ENCODE peak calls at places on chromosomes 16 and 17, in four cellular contexts. P is T-helper 1 cell, U is glutamatergic neuron, A is midbrain. Q is an unnamed sample.

GRCh38 chr17:1731194-1731506 is 6.6 kb downstream of the WDR81 start:
- DNase-seq in P (no peak), U (no peak), A (no peak), Q (no peak)

GRCh38 chr16:61595605-61596004 is 440.6 kb downstream of the CDH8 start:
- DNase-seq in P (no peak), U (no peak), A (no peak), Q (no peak)

GRCh38 chr17:47161988-47162622 is 27.0 kb downstream of the CDC27 start:
- DNase-seq in P (no peak), U (no peak), A (no peak), Q (no peak)

GRCh38 chr16:57256601-57257395 is 11.7 kb downstream of the ARL2BP start:
- DNase-seq in P (no peak), U (no peak), A (no peak), Q (no peak)

GRCh38 chr17:7982666-7983065 is 19.7 kb upstream of the GUCY2D start:
- DNase-seq in P (no peak), U (no peak), A (no peak), Q (peak)

GRCh38 chr17:19538095-19539039 is 4.7 kb downstream of the SLC47A1 start:
- DNase-seq in P (no peak), U (peak), A (peak), Q (no peak)

GRCh38 chr16:23232806-23233205 is 50.3 kb downstream of the SCNN1G start:
- DNase-seq in P (no peak), U (no peak), A (no peak), Q (no peak)

GRCh38 chr17:40450175-40450574 is 6.9 kb downstream of the IGFBP4 start:
- DNase-seq in P (no peak), U (no peak), A (no peak), Q (peak)

GRCh38 chr17:48002208-48002919 is 31.5 kb downstream of the CDK5RAP3 start:
- DNase-seq in P (no peak), U (no peak), A (peak), Q (no peak)

GRCh38 chr17:76445697-76446448 is 7.1 kb downstream of the UBE2O start:
- DNase-seq in P (no peak), U (no peak), A (no peak), Q (no peak)

GRCh38 chr17:62892870-62893338 is 73.1 kb upstream of the TANC2 start:
- DNase-seq in P (peak), U (no peak), A (peak), Q (no peak)

GRCh38 chr16:88432753-88433152 is 20.3 kb upstream of the ZFPM1 start:
- DNase-seq in P (no peak), U (no peak), A (no peak), Q (no peak)

GRCh38 chr17:7988750-7989178 is 13.7 kb upstream of the GUCY2D start:
- DNase-seq in P (peak), U (no peak), A (peak), Q (peak)

GRCh38 chr16:52861614-52862022 is 191.1 kb downstream of the CHD9NB start:
- DNase-seq in P (no peak), U (no peak), A (peak), Q (peak)

GRCh38 chr17:82358467-82359350 is at the start of gene TEX19:
- DNase-seq in P (peak), U (no peak), A (no peak), Q (peak)

GRCh38 chr16:81127051-81127450 is 30.9 kb upstream of the GCSH start:
- DNase-seq in P (no peak), U (no peak), A (no peak), Q (no peak)